ENCODE peak calls at places on chromosomes 4 and X, in seven cellular contexts. M is HCT116, C is heart left ventricle, K is fibroblast of lung, O is upper lobe of left lung, L is left lung, A is cardiac muscle cell. J is an unnamed sample.

GRCh38 chrX:80879143-80879542 is 69.5 kb upstream of the BRWD3 start:
- DNase-seq in M (no peak), C (peak), K (no peak), O (no peak), L (no peak), A (no peak), J (no peak)

GRCh38 chr4:139658185-139658584 is 7.4 kb upstream of the MGST2 start:
- DNase-seq in M (no peak), C (no peak), K (no peak), O (no peak), L (no peak), A (no peak), J (no peak)

GRCh38 chrX:97547873-97548578 is 664.3 kb downstream of the RPA4 start:
- DNase-seq in M (peak), C (no peak), K (peak), O (no peak), L (no peak), A (peak), J (no peak)

GRCh38 chr4:145956288-145956890 is 17.8 kb upstream of the ZNF827 start:
- DNase-seq in M (no peak), C (peak), K (peak), O (no peak), L (no peak), A (peak), J (no peak)

GRCh38 chrX:12383196-12383595 is 244.9 kb downstream of the FRMPD4 start:
- DNase-seq in M (no peak), C (no peak), K (no peak), O (no peak), L (no peak), A (no peak), J (no peak)

GRCh38 chr4:165294907-165295306 is 32.6 kb upstream of the MSMO1 start:
- DNase-seq in M (no peak), C (no peak), K (no peak), O (no peak), L (no peak), A (no peak), J (no peak)

GRCh38 chr4:55183926-55184599 is 58.7 kb upstream of the KDR start:
- DNase-seq in M (peak), C (no peak), K (peak), O (no peak), L (no peak), A (peak), J (no peak)

GRCh38 chrX:51568586-51568985 is 50.1 kb downstream of the CENPVL3 start:
- DNase-seq in M (no peak), C (no peak), K (peak), O (no peak), L (no peak), A (peak), J (no peak)

GRCh38 chrX:107729558-107730297 is 45.9 kb downstream of the TSC22D3 start:
- DNase-seq in M (no peak), C (peak), K (no peak), O (peak), L (no peak), A (peak), J (no peak)

GRCh38 chrX:112636951-112637541 is 42.7 kb downstream of the LHFPL1 start:
- DNase-seq in M (no peak), C (no peak), K (peak), O (no peak), L (no peak), A (peak), J (no peak)

GRCh38 chrX:44101300-44101699 is 128.1 kb upstream of the NDP start:
- DNase-seq in M (no peak), C (no peak), K (no peak), O (no peak), L (no peak), A (peak), J (no peak)

GRCh38 chr4:2058264-2059033 is 678 bp upstream of the NAT8L start:
- DNase-seq in M (no peak), C (no peak), K (no peak), O (peak), L (peak), A (no peak), J (no peak)

GRCh38 chrX:68695206-68695845 is 47.9 kb downstream of the STARD8 start:
- DNase-seq in M (no peak), C (no peak), K (no peak), O (no peak), L (no peak), A (no peak), J (no peak)

GRCh38 chr4:26431461-26432165 is 58.7 kb downstream of the CCKAR start:
- DNase-seq in M (no peak), C (no peak), K (no peak), O (no peak), L (no peak), A (no peak), J (no peak)

GRCh38 chrX:143437439-143437838 is 79.8 kb downstream of the SPANXN3 start:
- DNase-seq in M (no peak), C (no peak), K (no peak), O (no peak), L (no peak), A (peak), J (no peak)

GRCh38 chr4:125736057-125736456 is 421.3 kb downstream of the FAT4 start:
- DNase-seq in M (no peak), C (no peak), K (peak), O (no peak), L (no peak), A (peak), J (no peak)

GRCh38 chr4:77538144-77538543 is 67.5 kb upstream of the CXCL13 start:
- DNase-seq in M (peak), C (no peak), K (peak), O (no peak), L (no peak), A (peak), J (no peak)

GRCh38 chr4:164892018-164892417 is 15.0 kb downstream of the APELA start:
- DNase-seq in M (no peak), C (no peak), K (no peak), O (no peak), L (no peak), A (no peak), J (no peak)

GRCh38 chr4:104524026-104524425 is 29.3 kb upstream of the CXXC4 start:
- DNase-seq in M (no peak), C (no peak), K (peak), O (no peak), L (no peak), A (no peak), J (no peak)

GRCh38 chr4:128427832-128428366 is 140.3 kb upstream of the PGRMC2 start:
- DNase-seq in M (peak), C (peak), K (peak), O (no peak), L (peak), A (peak), J (no peak)

GRCh38 chr4:74056858-74057562 is 18.5 kb upstream of the CXCL3 start:
- DNase-seq in M (peak), C (no peak), K (peak), O (no peak), L (no peak), A (peak), J (no peak)

GRCh38 chr4:7161721-7162214 is 30.6 kb upstream of the SORCS2 start:
- DNase-seq in M (no peak), C (no peak), K (peak), O (no peak), L (no peak), A (peak), J (peak)

GRCh38 chrX:39677987-39678840 is 419.5 kb downstream of the BCOR start:
- DNase-seq in M (no peak), C (no peak), K (peak), O (no peak), L (no peak), A (no peak), J (peak)

GRCh38 chrX:108267561-108267960 is 170.7 kb downstream of the COL4A6 start:
- DNase-seq in M (no peak), C (no peak), K (no peak), O (no peak), L (no peak), A (no peak), J (no peak)

GRCh38 chr4:77437079-77437478 is 168.5 kb upstream of the CXCL13 start:
- DNase-seq in M (no peak), C (no peak), K (no peak), O (no peak), L (no peak), A (no peak), J (no peak)

GRCh38 chrX:154411322-154411980 is at the start of gene TAFAZZIN:
- DNase-seq in M (no peak), C (peak), K (peak), O (peak), L (peak), A (peak), J (peak)

GRCh38 chrX:119685225-119686066 is 7.5 kb downstream of the SEPTIN6 start:
- DNase-seq in M (no peak), C (peak), K (no peak), O (no peak), L (no peak), A (no peak), J (no peak)

GRCh38 chrX:78123190-78123589 is 16.3 kb downstream of the TAF9B start:
- DNase-seq in M (no peak), C (no peak), K (peak), O (no peak), L (no peak), A (no peak), J (no peak)

GRCh38 chr4:52665592-52665991 is 6.5 kb upstream of the USP46 start:
- DNase-seq in M (peak), C (no peak), K (peak), O (no peak), L (no peak), A (no peak), J (no peak)

GRCh38 chr4:8582016-8582415 is 1.8 kb downstream of the GPR78 start:
- DNase-seq in M (no peak), C (no peak), K (no peak), O (no peak), L (no peak), A (no peak), J (no peak)

GRCh38 chr4:110636677-110637407 is 14.0 kb upstream of the PITX2 start:
- DNase-seq in M (peak), C (no peak), K (peak), O (peak), L (no peak), A (peak), J (no peak)

GRCh38 chrX:254630-255215 is 26.5 kb upstream of the PLCXD1 start:
- DNase-seq in M (no peak), C (peak), K (no peak), O (peak), L (peak), A (no peak), J (no peak)

GRCh38 chr4:26000274-26000950 is 86.4 kb downstream of the SMIM20 start:
- DNase-seq in M (no peak), C (no peak), K (peak), O (no peak), L (no peak), A (no peak), J (no peak)

GRCh38 chr4:87839309-87839946 is 6.7 kb downstream of the MEPE start:
- DNase-seq in M (no peak), C (no peak), K (peak), O (no peak), L (no peak), A (peak), J (peak)
- TF ChIP-seq CTCF in M (peak), C (peak), K (peak), O (peak), L (peak), A (peak), J (peak)

GRCh38 chr4:133668061-133668851 is 519.2 kb downstream of the PCDH10 start:
- DNase-seq in M (no peak), C (no peak), K (no peak), O (no peak), L (no peak), A (no peak), J (no peak)
- H3K27ac ChIP-seq in M (no peak), C (no peak), K (no peak), O (no peak), L (no peak), A (no peak), J (no peak)

GRCh38 chr4:101331017-101331416 is 16.3 kb downstream of the PPP3CA start:
- DNase-seq in M (no peak), C (no peak), K (peak), O (no peak), L (no peak), A (no peak), J (no peak)

GRCh38 chr4:101326586-101326985 is 20.7 kb downstream of the PPP3CA start:
- DNase-seq in M (no peak), C (no peak), K (no peak), O (no peak), L (no peak), A (no peak), J (no peak)

GRCh38 chr4:101332424-101332823 is 14.9 kb downstream of the PPP3CA start:
- DNase-seq in M (no peak), C (no peak), K (no peak), O (no peak), L (no peak), A (peak), J (no peak)

GRCh38 chr4:101322743-101323142 is 24.6 kb downstream of the PPP3CA start:
- DNase-seq in M (no peak), C (no peak), K (no peak), O (no peak), L (no peak), A (no peak), J (no peak)

GRCh38 chr4:101328063-101328602 is 19.2 kb downstream of the PPP3CA start:
- DNase-seq in M (no peak), C (no peak), K (no peak), O (no peak), L (no peak), A (no peak), J (no peak)
- H3K4me3 ChIP-seq in M (no peak), C (no peak), K (no peak), O (no peak), L (no peak), A (no peak), J (no peak)

DNA sequence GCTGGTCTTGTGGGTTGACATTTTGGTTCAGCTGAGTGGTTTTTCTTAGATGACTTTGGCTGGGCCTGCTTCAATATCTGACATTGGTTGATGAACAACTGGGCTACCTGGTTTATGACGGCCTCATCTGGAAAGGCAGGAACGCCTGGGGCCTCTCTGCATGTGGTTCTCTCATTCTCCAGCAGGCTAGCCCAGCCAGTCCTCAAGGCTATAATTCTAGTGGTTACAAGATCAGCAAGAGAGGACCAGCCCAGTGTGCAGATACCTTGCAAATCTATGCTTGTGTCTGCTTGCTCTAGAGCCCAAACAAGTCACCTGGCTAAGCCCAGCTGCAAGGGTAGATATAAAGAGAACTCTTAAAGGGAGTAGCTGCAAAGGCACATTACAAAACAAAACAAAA is 214.2 kb upstream of the PUDP start:
- DNase-seq in M (no peak), C (no peak), K (no peak), O (no peak), L (no peak), A (no peak), J (no peak)
- TF ChIP-seq CTCF in M (no peak), C (no peak), K (no peak), O (no peak), L (no peak), A (no peak), J (no peak)

GRCh38 chr4:85514783-85515182 is 39.8 kb downstream of the ARHGAP24 start:
- DNase-seq in M (no peak), C (no peak), K (no peak), O (no peak), L (no peak), A (no peak), J (no peak)

GRCh38 chr4:85510632-85510984 is 35.7 kb downstream of the ARHGAP24 start:
- DNase-seq in M (no peak), C (no peak), K (no peak), O (no peak), L (no peak), A (no peak), J (no peak)

GRCh38 chr4:85509882-85510631 is 35.1 kb downstream of the ARHGAP24 start:
- DNase-seq in M (no peak), C (no peak), K (no peak), O (no peak), L (no peak), A (no peak), J (no peak)

GRCh38 chr4:85514117-85514516 is 39.2 kb downstream of the ARHGAP24 start:
- DNase-seq in M (no peak), C (no peak), K (no peak), O (no peak), L (no peak), A (no peak), J (no peak)

DNA sequence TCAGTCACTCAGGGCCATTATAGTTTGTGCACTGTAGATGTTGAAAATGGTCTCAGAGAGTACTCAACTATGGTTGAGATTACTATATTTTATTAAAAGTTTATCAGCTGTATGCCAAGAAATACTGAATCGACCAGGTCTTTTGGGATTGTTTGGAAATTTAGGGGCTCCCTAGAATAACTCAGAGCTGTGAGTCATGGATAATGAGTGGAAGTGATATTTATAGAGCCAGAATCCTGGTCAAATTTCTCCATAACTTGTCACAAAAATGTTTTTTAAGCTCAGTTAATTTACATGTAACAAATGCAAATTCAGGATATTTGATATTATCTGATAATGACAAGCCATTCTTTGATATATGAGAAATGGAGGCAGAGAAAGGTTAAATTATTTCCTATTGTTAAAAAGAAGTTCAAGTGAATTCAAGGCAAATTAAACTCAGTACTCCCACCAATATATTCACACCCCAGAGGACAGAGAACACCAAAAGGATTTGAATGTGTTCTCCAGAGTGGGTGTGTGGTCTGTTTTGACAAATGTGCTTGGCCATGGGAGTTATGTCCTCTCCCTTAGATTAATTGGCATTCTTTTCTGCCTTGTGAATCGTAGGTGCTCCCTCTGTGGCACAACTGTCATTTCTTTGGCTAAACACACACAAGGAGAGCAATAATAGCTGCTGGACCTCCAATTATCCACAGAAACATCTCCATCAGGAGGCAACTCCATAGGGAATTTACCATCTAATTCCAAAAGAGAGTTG is 37.7 kb downstream of the ARHGAP24 start:
- DNase-seq in M (no peak), C (no peak), K (no peak), O (no peak), L (no peak), A (no peak), J (no peak)
- H3K27ac ChIP-seq in M (no peak), C (no peak), K (no peak), O (no peak), L (no peak), A (no peak), J (no peak)

GRCh38 chrX:126165401-126165720 is 728 bp downstream of the DCAF12L2 start:
- DNase-seq in M (no peak), C (no peak), K (no peak), O (peak), L (no peak), A (no peak), J (no peak)
- H3K4me3 ChIP-seq in M (no peak), C (peak), K (no peak), O (no peak), L (no peak), A (peak), J (peak)

GRCh38 chr4:121943941-121944340 is 7.9 kb downstream of the TRPC3 start:
- DNase-seq in M (no peak), C (no peak), K (no peak), O (no peak), L (no peak), A (no peak), J (no peak)
- TF ChIP-seq CTCF in M (peak), C (no peak), K (peak), O (no peak), L (no peak), A (no peak), J (no peak)

GRCh38 chr4:154743683-154744340 is at the start of gene LRAT:
- DNase-seq in M (peak), C (no peak), K (no peak), O (peak), L (peak), A (no peak), J (peak)

GRCh38 chr4:154741131-154741530 is 2.7 kb upstream of the LRAT start:
- DNase-seq in M (no peak), C (no peak), K (no peak), O (no peak), L (no peak), A (no peak), J (no peak)

GRCh38 chr4:154744341-154744948 is 645 bp downstream of the LRAT start:
- DNase-seq in M (no peak), C (no peak), K (no peak), O (no peak), L (peak), A (no peak), J (no peak)

GRCh38 chr4:154740462-154740861 is 3.3 kb upstream of the LRAT start:
- DNase-seq in M (no peak), C (no peak), K (no peak), O (peak), L (peak), A (no peak), J (no peak)

GRCh38 chr4:154741877-154742851 is 1.6 kb upstream of the LRAT start:
- DNase-seq in M (no peak), C (no peak), K (peak), O (peak), L (peak), A (peak), J (no peak)
- H3K27ac ChIP-seq in M (no peak), C (no peak), K (no peak), O (no peak), L (no peak), A (no peak), J (no peak)

GRCh38 chr4:137635108-137635507 is 102.8 kb upstream of the PCDH18 start:
- DNase-seq in M (no peak), C (no peak), K (no peak), O (no peak), L (no peak), A (peak), J (no peak)
- H3K4me3 ChIP-seq in M (no peak), C (no peak), K (no peak), O (no peak), L (no peak), A (no peak), J (no peak)

J was measured in dorsolateral prefrontal cortex.